ENCODE peak calls at places on chromosomes 4 and X, in five cellular contexts. One of them, this sample, is unnamed. For H3K4me1, the result is how much of the 10 kb centered on the place peaks cover.

GRCh38 chr4:103754844-103755243 is 35.1 kb upstream of the TACR3 start:
- DNase-seq in body of pancreas: peak
- DNase-seq in adrenal gland: peak
- DNase-seq in GM12878: no peak
- DNase-seq in stomach: peak
- DNase-seq in this sample: no peak

GRCh38 chrX:34884693-34885277 is 57.8 kb upstream of the FAM47B start:
- DNase-seq in stomach: no peak
- DNase-seq in adrenal gland: peak
- DNase-seq in body of pancreas: no peak
- DNase-seq in GM12878: no peak
- DNase-seq in this sample: no peak

GRCh38 chr4:7169134-7169533 is 23.2 kb upstream of the SORCS2 start:
- DNase-seq in adrenal gland: no peak
- DNase-seq in GM12878: no peak
- DNase-seq in stomach: no peak
- DNase-seq in body of pancreas: no peak
- DNase-seq in this sample: no peak

GRCh38 chrX:19707472-19707871 is 179.9 kb downstream of the SH3KBP1 start:
- DNase-seq in adrenal gland: peak
- DNase-seq in GM12878: no peak
- DNase-seq in body of pancreas: no peak
- DNase-seq in stomach: no peak
- DNase-seq in this sample: no peak

GRCh38 chr4:153530284-153530995 is 64.3 kb downstream of the TMEM131L start:
- DNase-seq in body of pancreas: no peak
- DNase-seq in stomach: no peak
- DNase-seq in adrenal gland: no peak
- DNase-seq in GM12878: no peak
- DNase-seq in this sample: no peak

GRCh38 chrX:117327306-117327705 is 789.3 kb downstream of the KLHL13 start:
- DNase-seq in adrenal gland: no peak
- DNase-seq in body of pancreas: no peak
- DNase-seq in GM12878: no peak
- DNase-seq in stomach: no peak
- DNase-seq in this sample: no peak

GRCh38 chrX:15601932-15602331 is 1.2 kb upstream of the ACE2 start:
- DNase-seq in adrenal gland: no peak
- DNase-seq in GM12878: no peak
- DNase-seq in stomach: no peak
- DNase-seq in body of pancreas: no peak
- DNase-seq in this sample: no peak

GRCh38 chrX:22534643-22535042 is 261.9 kb downstream of the CBLL2 start:
- DNase-seq in stomach: no peak
- DNase-seq in GM12878: no peak
- DNase-seq in body of pancreas: no peak
- DNase-seq in adrenal gland: no peak
- DNase-seq in this sample: no peak

GRCh38 chr4:20028694-20029093 is 223.0 kb upstream of the SLIT2 start:
- DNase-seq in adrenal gland: no peak
- DNase-seq in GM12878: no peak
- DNase-seq in stomach: no peak
- DNase-seq in body of pancreas: no peak
- DNase-seq in this sample: no peak

GRCh38 chr4:26753642-26754041 is 107.0 kb upstream of the STIM2 start:
- DNase-seq in GM12878: no peak
- DNase-seq in adrenal gland: no peak
- DNase-seq in body of pancreas: no peak
- DNase-seq in stomach: no peak
- DNase-seq in this sample: peak

GRCh38 chrX:103187953-103188475 is 26.9 kb upstream of the BEX4 start:
- DNase-seq in stomach: no peak
- DNase-seq in adrenal gland: no peak
- DNase-seq in GM12878: no peak
- DNase-seq in body of pancreas: no peak
- DNase-seq in this sample: no peak

GRCh38 chr4:38560763-38561558 is 103.0 kb upstream of the KLF3 start:
- DNase-seq in body of pancreas: no peak
- DNase-seq in GM12878: peak
- DNase-seq in adrenal gland: no peak
- DNase-seq in stomach: no peak
- DNase-seq in this sample: no peak

GRCh38 chr4:6548201-6548881 is 26.6 kb upstream of the MAN2B2 start:
- DNase-seq in GM12878: no peak
- DNase-seq in body of pancreas: peak
- DNase-seq in stomach: no peak
- DNase-seq in adrenal gland: peak
- DNase-seq in this sample: no peak

GRCh38 chr4:69787879-69788278 is 27.5 kb upstream of the SULT1B1 start:
- DNase-seq in stomach: no peak
- DNase-seq in body of pancreas: no peak
- DNase-seq in adrenal gland: no peak
- DNase-seq in GM12878: no peak
- DNase-seq in this sample: no peak

GRCh38 chrX:18286322-18286831 is 65.7 kb upstream of the BEND2 start:
- DNase-seq in GM12878: no peak
- DNase-seq in body of pancreas: no peak
- DNase-seq in adrenal gland: no peak
- DNase-seq in stomach: no peak
- DNase-seq in this sample: no peak

GRCh38 chrX:18291006-18291545 is 63.4 kb downstream of the SCML2 start:
- DNase-seq in stomach: no peak
- DNase-seq in GM12878: no peak
- DNase-seq in body of pancreas: no peak
- DNase-seq in adrenal gland: peak
- DNase-seq in this sample: no peak

GRCh38 chrX:18294893-18295292 is 59.6 kb downstream of the SCML2 start:
- DNase-seq in adrenal gland: no peak
- DNase-seq in stomach: no peak
- DNase-seq in GM12878: no peak
- DNase-seq in body of pancreas: no peak
- DNase-seq in this sample: no peak

GRCh38 chrX:18288716-18289115 is 65.8 kb downstream of the SCML2 start:
- DNase-seq in stomach: no peak
- DNase-seq in GM12878: no peak
- DNase-seq in body of pancreas: no peak
- DNase-seq in adrenal gland: no peak
- DNase-seq in this sample: no peak

DNA sequence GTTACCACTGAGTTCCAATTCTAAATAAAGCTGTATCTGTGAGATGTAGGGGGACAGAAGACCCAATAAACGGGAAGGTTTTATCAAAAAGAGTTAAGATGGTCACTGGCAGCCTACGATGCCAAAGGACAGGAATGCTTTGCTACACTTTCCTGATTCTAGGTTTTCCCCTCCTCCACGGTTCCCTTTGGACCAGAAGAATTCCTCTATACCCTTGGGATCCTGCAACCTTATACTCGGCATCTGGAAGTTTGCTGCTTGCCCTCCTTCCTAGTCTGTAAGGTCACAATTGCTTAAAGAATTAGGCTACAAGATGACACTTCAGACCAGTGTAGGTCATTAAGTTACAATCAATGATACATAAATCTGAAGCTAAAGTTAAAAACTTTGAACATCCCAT is 64.3 kb downstream of the SCML2 start:
- DNase-seq in body of pancreas: no peak
- DNase-seq in adrenal gland: no peak
- DNase-seq in GM12878: no peak
- DNase-seq in stomach: no peak
- DNase-seq in this sample: no peak
- H3K4me1 ChIP-seq in body of pancreas: under half
- H3K4me1 ChIP-seq in adrenal gland: under half
- H3K4me1 ChIP-seq in GM12878: under half
- H3K4me1 ChIP-seq in stomach: under half
- H3K4me1 ChIP-seq in this sample: under half

DNA sequence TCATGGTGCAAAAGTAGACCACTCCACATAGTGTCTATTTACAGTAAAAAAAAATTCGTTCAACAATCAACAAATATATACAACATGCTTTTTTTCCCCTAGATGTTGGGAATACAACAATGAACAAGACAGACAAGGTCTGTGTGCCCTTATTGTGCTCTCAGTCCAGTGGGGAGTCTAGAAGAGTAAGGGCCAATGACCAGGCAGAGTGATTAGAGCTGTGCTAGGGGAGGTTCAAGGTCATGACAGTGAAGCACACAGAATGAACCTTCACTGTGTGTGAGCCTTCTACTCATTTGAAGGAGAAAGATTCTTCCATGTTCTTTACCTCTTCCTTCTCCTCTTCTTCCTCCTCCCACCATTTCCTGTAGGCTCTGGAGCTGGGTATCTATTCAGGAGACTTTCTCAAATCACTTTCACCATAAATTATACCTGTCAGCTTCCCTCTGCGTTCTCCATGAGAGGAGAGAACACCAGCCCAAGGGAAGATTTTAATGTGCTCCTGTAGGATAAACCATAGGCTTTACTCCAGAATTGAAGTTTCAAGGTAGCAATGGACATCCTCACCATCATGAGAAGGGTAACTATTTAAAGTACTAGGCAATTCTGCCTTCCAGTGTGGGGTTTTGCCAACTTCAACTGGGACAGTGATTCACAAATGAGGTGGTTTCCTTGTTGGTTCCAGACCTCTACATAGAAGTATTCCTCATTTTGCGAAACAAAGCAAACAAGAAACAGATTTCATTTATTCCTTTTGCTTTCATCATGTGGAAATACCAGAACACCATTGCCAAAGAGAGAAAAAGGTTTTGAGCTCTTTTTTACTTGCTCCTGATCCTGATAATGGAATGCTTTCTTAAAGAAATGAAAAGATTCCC is 246.9 kb upstream of the GPC4 start:
- DNase-seq in GM12878: no peak
- DNase-seq in body of pancreas: no peak
- DNase-seq in adrenal gland: no peak
- DNase-seq in stomach: no peak
- DNase-seq in this sample: no peak
- TF ChIP-seq POLR2A in GM12878: no peak
- TF ChIP-seq POLR2A in body of pancreas: no peak
- TF ChIP-seq POLR2A in adrenal gland: no peak
- TF ChIP-seq POLR2A in stomach: no peak
- TF ChIP-seq POLR2A in this sample: no peak

GRCh38 chr4:141220655-141221605 is at the start of gene ZNF330:
- DNase-seq in adrenal gland: peak
- DNase-seq in body of pancreas: peak
- DNase-seq in GM12878: peak
- DNase-seq in stomach: peak
- DNase-seq in this sample: peak

GRCh38 chr4:141223418-141223817 is 2.7 kb downstream of the ZNF330 start:
- DNase-seq in body of pancreas: no peak
- DNase-seq in GM12878: no peak
- DNase-seq in adrenal gland: no peak
- DNase-seq in stomach: no peak
- DNase-seq in this sample: no peak

GRCh38 chr4:141215030-141215429 is 5.7 kb upstream of the ZNF330 start:
- DNase-seq in adrenal gland: no peak
- DNase-seq in GM12878: no peak
- DNase-seq in stomach: no peak
- DNase-seq in body of pancreas: no peak
- DNase-seq in this sample: no peak

GRCh38 chr4:141215972-141216761 is 4.5 kb upstream of the ZNF330 start:
- DNase-seq in GM12878: no peak
- DNase-seq in body of pancreas: no peak
- DNase-seq in adrenal gland: no peak
- DNase-seq in stomach: no peak
- DNase-seq in this sample: no peak

DNA sequence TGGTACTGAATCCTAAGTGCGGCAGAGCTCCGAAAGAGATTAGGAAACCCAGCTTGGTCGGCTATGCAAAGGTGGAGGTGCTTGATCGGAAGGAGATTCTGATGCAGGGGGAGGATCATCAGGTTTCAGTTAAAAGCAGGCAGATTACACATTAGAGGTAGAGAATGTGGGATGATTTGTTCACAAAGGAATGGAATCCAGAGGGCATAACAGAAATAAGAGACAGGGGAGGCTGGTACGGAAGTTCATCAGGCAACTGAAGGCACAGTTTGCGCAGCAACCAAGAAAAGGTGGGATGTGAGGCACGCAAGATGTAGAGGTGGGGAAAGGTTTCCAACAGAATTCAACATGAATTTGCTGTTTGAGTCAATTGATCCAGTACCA is 432 bp upstream of the ZNF330 start:
- DNase-seq in GM12878: no peak
- DNase-seq in adrenal gland: no peak
- DNase-seq in stomach: no peak
- DNase-seq in body of pancreas: no peak
- DNase-seq in this sample: no peak
- H3K4me1 ChIP-seq in GM12878: under half
- H3K4me1 ChIP-seq in adrenal gland: under half
- H3K4me1 ChIP-seq in stomach: under half
- H3K4me1 ChIP-seq in body of pancreas: under half
- H3K4me1 ChIP-seq in this sample: under half

GRCh38 chr4:110164856-110165255 is 33.6 kb downstream of the ELOVL6 start:
- DNase-seq in body of pancreas: no peak
- DNase-seq in adrenal gland: no peak
- DNase-seq in GM12878: no peak
- DNase-seq in stomach: no peak
- DNase-seq in this sample: no peak

GRCh38 chr4:110160616-110161015 is 37.8 kb downstream of the ELOVL6 start:
- DNase-seq in body of pancreas: no peak
- DNase-seq in adrenal gland: no peak
- DNase-seq in stomach: no peak
- DNase-seq in GM12878: no peak
- DNase-seq in this sample: no peak

GRCh38 chr4:110164251-110164650 is 34.2 kb downstream of the ELOVL6 start:
- DNase-seq in adrenal gland: no peak
- DNase-seq in stomach: no peak
- DNase-seq in body of pancreas: no peak
- DNase-seq in GM12878: no peak
- DNase-seq in this sample: no peak

GRCh38 chr4:110163327-110164070 is 34.9 kb downstream of the ELOVL6 start:
- DNase-seq in stomach: no peak
- DNase-seq in adrenal gland: peak
- DNase-seq in body of pancreas: no peak
- DNase-seq in GM12878: no peak
- DNase-seq in this sample: no peak

DNA sequence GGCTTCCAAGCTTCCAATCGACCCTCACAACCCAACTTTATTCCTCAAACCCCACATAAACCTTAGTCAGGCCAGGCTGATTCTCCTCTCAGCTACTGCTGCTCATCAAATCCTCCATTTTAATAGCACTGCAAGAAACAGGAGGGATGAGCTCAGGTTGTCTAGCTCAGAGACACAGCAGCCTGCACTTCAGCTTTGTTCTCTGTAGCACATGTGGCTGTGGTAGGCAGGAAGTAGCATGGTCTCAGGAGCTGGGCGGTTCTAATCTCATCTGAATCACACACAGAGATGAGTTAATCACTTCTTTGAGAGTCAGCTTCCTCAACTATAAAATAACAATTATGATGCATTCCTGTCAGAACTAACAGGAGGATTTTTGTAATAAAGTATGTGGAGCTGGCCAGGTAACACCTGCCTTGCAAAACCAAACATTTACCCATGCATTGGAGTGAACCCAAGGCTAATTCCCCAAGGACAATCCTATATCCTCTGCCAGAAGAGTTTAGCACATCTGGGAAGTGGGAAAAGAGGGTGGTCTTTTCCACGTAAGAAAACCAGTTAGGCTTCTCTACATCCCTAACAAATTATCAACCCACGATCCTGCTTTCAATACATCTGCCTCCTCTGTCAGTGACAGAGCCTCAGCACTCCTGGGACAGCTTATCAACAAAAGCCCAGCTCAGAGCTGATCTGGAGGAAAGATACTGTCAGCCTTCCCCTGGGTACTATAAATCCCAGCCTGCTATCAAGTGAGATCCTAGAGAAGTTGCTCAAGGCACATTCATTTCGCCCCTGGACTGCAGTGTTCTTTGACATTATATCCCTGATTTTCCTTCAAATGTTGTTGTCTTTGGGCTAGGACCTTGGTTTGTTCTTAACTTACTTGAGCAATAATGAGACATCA is 32.8 kb downstream of the ELOVL6 start:
- DNase-seq in adrenal gland: peak
- DNase-seq in body of pancreas: no peak
- DNase-seq in stomach: no peak
- DNase-seq in GM12878: no peak
- DNase-seq in this sample: no peak
- TF ChIP-seq POLR2A in adrenal gland: no peak
- TF ChIP-seq POLR2A in body of pancreas: no peak
- TF ChIP-seq POLR2A in stomach: no peak
- TF ChIP-seq POLR2A in GM12878: no peak
- TF ChIP-seq POLR2A in this sample: no peak

This sample was measured in ovary.